ENCODE peak calls at places on chromosomes 1 and 21, in four cellular contexts. J is heart right ventricle, N is aorta, Z is cardiac muscle cell. W is an unnamed sample.

GRCh38 chr1:27575861-27576331 is 28.0 kb downstream of the AHDC1 start:
- DNase-seq in N (peak; percentile 93), J (peak; percentile 82), Z (peak; percentile 61), W (peak; percentile 92)

GRCh38 chr1:172810480-172810879 is 151.6 kb downstream of the FASLG start:
- DNase-seq in J (no peak), Z (no peak), N (no peak), W (no peak)

GRCh38 chr1:59500970-59501742 is 204.3 kb downstream of the FGGY start:
- DNase-seq in Z (peak; percentile 16), J (no peak), N (no peak), W (no peak)

GRCh38 chr1:234608720-234609527 is 1.1 kb downstream of the IRF2BP2 start:
- DNase-seq in J (peak; percentile 24), Z (peak; percentile 67), N (peak; percentile 84), W (peak; percentile 82)

GRCh38 chr1:226867461-226868054 is 2.9 kb upstream of the PSEN2 start:
- DNase-seq in Z (no peak), N (no peak), J (no peak), W (no peak)

GRCh38 chr21:20902511-20902910 is 95.7 kb upstream of the NCAM2 start:
- DNase-seq in Z (no peak), N (no peak), J (no peak), W (no peak)

GRCh38 chr1:17858027-17858426 is 102.9 kb downstream of the ACTL8 start:
- DNase-seq in N (no peak), J (no peak), Z (peak; percentile 64), W (no peak)

GRCh38 chr21:42002421-42002958 is 7.7 kb downstream of the ZBTB21 start:
- DNase-seq in Z (peak; percentile 61), N (no peak), J (no peak), W (no peak)

GRCh38 chr1:25676488-25676887 is 59.9 kb downstream of the MAN1C1 start:
- DNase-seq in J (no peak), N (peak; percentile 47), Z (peak; percentile 42), W (peak; percentile 68)

GRCh38 chr1:86152887-86153286 is 3.7 kb downstream of the COL24A1 start:
- DNase-seq in J (no peak), N (no peak), Z (no peak), W (no peak)

GRCh38 chr1:37176269-37176668 is 142.0 kb upstream of the GRIK3 start:
- DNase-seq in N (no peak), Z (no peak), J (no peak), W (no peak)

GRCh38 chr1:60948486-60948885 is 133.9 kb upstream of the NFIA start:
- DNase-seq in N (no peak), J (no peak), Z (no peak), W (no peak)

GRCh38 chr1:60947367-60947766 is 135.0 kb upstream of the NFIA start:
- DNase-seq in N (no peak), Z (no peak), J (no peak), W (no peak)

GRCh38 chr1:60949154-60949825 is 133.1 kb upstream of the NFIA start:
- DNase-seq in Z (no peak), J (no peak), N (no peak), W (no peak)

GRCh38 chr1:60950431-60951068 is 131.8 kb upstream of the NFIA start:
- DNase-seq in J (no peak), Z (no peak), N (no peak), W (peak; percentile 47)

DNA sequence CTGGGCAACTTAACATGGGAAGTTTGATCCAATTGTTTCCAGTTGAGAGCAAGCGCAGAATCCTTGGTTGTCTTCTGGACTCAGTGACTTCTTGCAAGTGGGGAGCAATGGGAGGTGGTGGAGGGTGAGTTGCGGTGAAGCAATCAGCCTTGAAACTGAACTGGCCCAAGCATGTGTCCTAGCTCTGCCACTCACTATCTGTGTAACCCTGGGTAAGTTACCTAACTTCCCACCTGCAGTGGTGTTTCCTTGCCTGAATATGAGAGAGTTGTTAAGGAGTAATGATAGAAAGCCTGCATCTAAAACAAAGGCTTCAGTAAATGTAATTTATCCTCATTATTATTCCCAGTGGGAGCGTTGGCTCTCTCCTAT is 132.5 kb upstream of the NFIA start:
- DNase-seq in Z (no peak), J (no peak), N (no peak), W (no peak)
- H3K4me3 ChIP-seq in Z (no peak overlapping the region), J (no peak overlapping the region), N (no peak overlapping the region), W (no peak overlapping the region)

DNA sequence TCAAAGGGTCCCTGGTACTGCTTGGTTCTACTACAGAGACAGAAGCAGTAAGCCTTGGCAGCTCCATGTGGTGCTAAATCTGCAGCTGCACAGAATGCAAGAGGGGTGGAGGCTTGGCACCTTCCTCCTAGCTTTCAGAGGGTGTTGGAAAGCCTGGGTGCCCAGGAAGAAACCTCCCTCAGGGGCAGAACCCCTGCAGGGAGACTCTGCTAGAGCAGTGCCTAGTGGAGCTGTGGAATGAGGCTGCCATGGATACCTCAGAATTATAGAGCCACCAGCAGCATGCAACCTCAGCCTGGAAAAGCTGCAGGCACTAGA is 76.2 kb upstream of the TLR5 start:
- DNase-seq in Z (no peak), N (no peak), J (no peak), W (no peak)
- H3K27ac ChIP-seq in Z (no peak overlapping the region), N (no peak overlapping the region), J (no peak overlapping the region), W (no peak overlapping the region)

GRCh38 chr1:82141393-82141792 is 340.7 kb downstream of the ADGRL2 start:
- DNase-seq in J (no peak), Z (no peak), N (no peak), W (no peak)
- H3K4me3 ChIP-seq in J (no peak overlapping the region), Z (no peak overlapping the region), N (no peak overlapping the region), W (no peak overlapping the region)

GRCh38 chr1:163172596-163172995 is 30.1 kb downstream of the RGS5 start:
- DNase-seq in J (no peak), Z (no peak), N (no peak), W (no peak)
- H3K27ac ChIP-seq in J (peak overlapping the region; percentile 54), Z (no peak overlapping the region), N (no peak overlapping the region), W (no peak overlapping the region)

GRCh38 chr21:16589046-16589445 is 859.3 kb downstream of the USP25 start:
- DNase-seq in N (no peak), J (no peak), Z (no peak), W (no peak)

GRCh38 chr21:16588433-16588860 is 858.7 kb downstream of the USP25 start:
- DNase-seq in J (peak; percentile 45), Z (peak; percentile 82), N (peak; percentile 85), W (peak; percentile 84)

GRCh38 chr21:16589499-16589898 is 859.7 kb downstream of the USP25 start:
- DNase-seq in J (no peak), N (no peak), Z (no peak), W (no peak)

GRCh38 chr21:16587141-16587570 is 857.4 kb downstream of the USP25 start:
- DNase-seq in N (peak; percentile 75), J (peak; percentile 50), Z (peak; percentile 87), W (peak; percentile 51)

GRCh38 chr21:16587671-16588379 is 858.0 kb downstream of the USP25 start:
- DNase-seq in J (no peak), N (peak; percentile 61), Z (peak; percentile 81), W (peak; percentile 15)
- H3K4me3 ChIP-seq in J (peak overlapping the region; percentile 44), N (peak overlapping the region; percentile 45), Z (no peak overlapping the region), W (peak overlapping the region; percentile 49)